ENCODE peak calls at places on chromosomes 4 and X, in eight cellular contexts. One of them, this sample, is unnamed.

GRCh38 chrX:68658530-68658929 is 11.1 kb downstream of the STARD8 start:
- DNase-seq in IMR-90: peak
- DNase-seq in psoas muscle: peak
- DNase-seq in neural crest cell: no peak
- DNase-seq in WTC11: no peak
- DNase-seq in CD8-positive, alpha-beta T cell: no peak
- DNase-seq in MCF 10A: no peak
- DNase-seq in Caco-2: no peak
- DNase-seq in this sample: no peak

GRCh38 chr4:164959896-164960295 is 17.6 kb downstream of the TRIM61 start:
- DNase-seq in IMR-90: peak
- DNase-seq in psoas muscle: no peak
- DNase-seq in neural crest cell: no peak
- DNase-seq in WTC11: no peak
- DNase-seq in CD8-positive, alpha-beta T cell: no peak
- DNase-seq in MCF 10A: peak
- DNase-seq in Caco-2: no peak
- DNase-seq in this sample: no peak

GRCh38 chrX:53317365-53318069 is 36.1 kb upstream of the IQSEC2 start:
- DNase-seq in IMR-90: peak
- DNase-seq in psoas muscle: peak
- DNase-seq in neural crest cell: peak
- DNase-seq in WTC11: peak
- DNase-seq in CD8-positive, alpha-beta T cell: peak
- DNase-seq in MCF 10A: peak
- DNase-seq in Caco-2: peak
- DNase-seq in this sample: peak

GRCh38 chrX:46268429-46268828 is 276.8 kb downstream of the ZNF674 start:
- DNase-seq in IMR-90: no peak
- DNase-seq in psoas muscle: no peak
- DNase-seq in neural crest cell: no peak
- DNase-seq in WTC11: no peak
- DNase-seq in CD8-positive, alpha-beta T cell: no peak
- DNase-seq in MCF 10A: peak
- DNase-seq in Caco-2: no peak
- DNase-seq in this sample: no peak

GRCh38 chrX:13026877-13027652 is 17.4 kb downstream of the FAM9C start:
- DNase-seq in IMR-90: no peak
- DNase-seq in psoas muscle: no peak
- DNase-seq in neural crest cell: no peak
- DNase-seq in WTC11: no peak
- DNase-seq in CD8-positive, alpha-beta T cell: no peak
- DNase-seq in MCF 10A: no peak
- DNase-seq in Caco-2: no peak
- DNase-seq in this sample: no peak

GRCh38 chr4:41209187-41209586 is 5.2 kb downstream of the APBB2 start:
- DNase-seq in IMR-90: no peak
- DNase-seq in psoas muscle: no peak
- DNase-seq in neural crest cell: no peak
- DNase-seq in WTC11: no peak
- DNase-seq in CD8-positive, alpha-beta T cell: no peak
- DNase-seq in MCF 10A: peak
- DNase-seq in Caco-2: no peak
- DNase-seq in this sample: no peak

GRCh38 chr4:112813790-112814189 is 176.8 kb downstream of the LARP7 start:
- DNase-seq in IMR-90: peak
- DNase-seq in psoas muscle: no peak
- DNase-seq in neural crest cell: no peak
- DNase-seq in WTC11: no peak
- DNase-seq in CD8-positive, alpha-beta T cell: no peak
- DNase-seq in MCF 10A: peak
- DNase-seq in Caco-2: no peak
- DNase-seq in this sample: no peak

GRCh38 chr4:1201851-1202525 is 29.6 kb upstream of the SPON2 start:
- DNase-seq in IMR-90: peak
- DNase-seq in psoas muscle: peak
- DNase-seq in neural crest cell: no peak
- DNase-seq in WTC11: peak
- DNase-seq in CD8-positive, alpha-beta T cell: peak
- DNase-seq in MCF 10A: no peak
- DNase-seq in Caco-2: peak
- DNase-seq in this sample: no peak

GRCh38 chr4:22090655-22091350 is 142.2 kb upstream of the KCNIP4 start:
- DNase-seq in IMR-90: no peak
- DNase-seq in psoas muscle: no peak
- DNase-seq in neural crest cell: no peak
- DNase-seq in WTC11: no peak
- DNase-seq in CD8-positive, alpha-beta T cell: no peak
- DNase-seq in MCF 10A: peak
- DNase-seq in Caco-2: no peak
- DNase-seq in this sample: no peak

GRCh38 chr4:99563310-99564186 is at the start of gene TRMT10A:
- DNase-seq in IMR-90: peak
- DNase-seq in psoas muscle: peak
- DNase-seq in neural crest cell: peak
- DNase-seq in WTC11: peak
- DNase-seq in CD8-positive, alpha-beta T cell: peak
- DNase-seq in MCF 10A: peak
- DNase-seq in Caco-2: peak
- DNase-seq in this sample: peak

GRCh38 chrX:153794897-153795816 is 689 bp downstream of the SSR4 start:
- DNase-seq in IMR-90: no peak
- DNase-seq in psoas muscle: no peak
- DNase-seq in neural crest cell: no peak
- DNase-seq in WTC11: no peak
- DNase-seq in CD8-positive, alpha-beta T cell: no peak
- DNase-seq in MCF 10A: no peak
- DNase-seq in Caco-2: no peak
- DNase-seq in this sample: no peak

GRCh38 chr4:180449395-180449956 is 1793.7 kb upstream of the TENM3 start:
- DNase-seq in IMR-90: peak
- DNase-seq in psoas muscle: no peak
- DNase-seq in neural crest cell: no peak
- DNase-seq in WTC11: peak
- DNase-seq in CD8-positive, alpha-beta T cell: no peak
- DNase-seq in MCF 10A: peak
- DNase-seq in Caco-2: peak
- DNase-seq in this sample: no peak

DNA sequence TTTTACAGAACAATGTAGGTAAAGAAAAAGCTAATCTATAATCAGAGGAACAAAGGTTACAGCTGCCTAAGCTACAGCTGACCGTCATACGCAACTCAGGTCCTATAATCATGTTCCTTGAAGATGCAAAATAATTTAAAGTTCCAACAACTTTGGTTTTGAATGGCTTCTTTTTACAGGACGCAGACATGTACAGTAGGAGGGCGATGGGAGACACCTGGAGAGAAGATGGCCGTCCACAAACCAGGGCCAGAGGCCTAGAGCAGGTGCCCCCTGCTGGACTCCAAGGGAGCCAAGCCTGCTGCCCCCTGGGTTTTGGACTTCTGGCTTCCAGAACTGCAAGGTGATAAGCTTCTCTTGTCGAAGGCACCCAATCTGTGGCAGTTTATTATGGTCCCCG is 10.6 kb downstream of the HGFAC start:
- DNase-seq in IMR-90: no peak
- DNase-seq in psoas muscle: peak
- DNase-seq in neural crest cell: no peak
- DNase-seq in WTC11: peak
- DNase-seq in CD8-positive, alpha-beta T cell: no peak
- DNase-seq in MCF 10A: peak
- DNase-seq in Caco-2: no peak
- DNase-seq in this sample: no peak
- TF ChIP-seq CTCF in IMR-90: peak
- TF ChIP-seq CTCF in psoas muscle: peak
- TF ChIP-seq CTCF in neural crest cell: peak
- TF ChIP-seq CTCF in WTC11: no peak
- TF ChIP-seq CTCF in CD8-positive, alpha-beta T cell: no peak
- TF ChIP-seq CTCF in MCF 10A: no peak
- TF ChIP-seq CTCF in Caco-2: peak
- TF ChIP-seq CTCF in this sample: no peak

GRCh38 chrX:129983575-129984131 is 1.2 kb downstream of the BCORL1 start:
- DNase-seq in IMR-90: no peak
- DNase-seq in psoas muscle: peak
- DNase-seq in neural crest cell: peak
- DNase-seq in WTC11: peak
- DNase-seq in CD8-positive, alpha-beta T cell: no peak
- DNase-seq in MCF 10A: no peak
- DNase-seq in Caco-2: no peak
- DNase-seq in this sample: no peak

GRCh38 chrX:129981752-129982299 is 609 bp upstream of the BCORL1 start:
- DNase-seq in IMR-90: no peak
- DNase-seq in psoas muscle: no peak
- DNase-seq in neural crest cell: no peak
- DNase-seq in WTC11: no peak
- DNase-seq in CD8-positive, alpha-beta T cell: no peak
- DNase-seq in MCF 10A: no peak
- DNase-seq in Caco-2: no peak
- DNase-seq in this sample: no peak

GRCh38 chrX:129981207-129981553 is 1.3 kb upstream of the BCORL1 start:
- DNase-seq in IMR-90: no peak
- DNase-seq in psoas muscle: no peak
- DNase-seq in neural crest cell: no peak
- DNase-seq in WTC11: no peak
- DNase-seq in CD8-positive, alpha-beta T cell: no peak
- DNase-seq in MCF 10A: no peak
- DNase-seq in Caco-2: no peak
- DNase-seq in this sample: no peak

GRCh38 chrX:129982300-129983246 is at the start of gene BCORL1:
- DNase-seq in IMR-90: peak
- DNase-seq in psoas muscle: peak
- DNase-seq in neural crest cell: peak
- DNase-seq in WTC11: peak
- DNase-seq in CD8-positive, alpha-beta T cell: peak
- DNase-seq in MCF 10A: peak
- DNase-seq in Caco-2: peak
- DNase-seq in this sample: peak

DNA sequence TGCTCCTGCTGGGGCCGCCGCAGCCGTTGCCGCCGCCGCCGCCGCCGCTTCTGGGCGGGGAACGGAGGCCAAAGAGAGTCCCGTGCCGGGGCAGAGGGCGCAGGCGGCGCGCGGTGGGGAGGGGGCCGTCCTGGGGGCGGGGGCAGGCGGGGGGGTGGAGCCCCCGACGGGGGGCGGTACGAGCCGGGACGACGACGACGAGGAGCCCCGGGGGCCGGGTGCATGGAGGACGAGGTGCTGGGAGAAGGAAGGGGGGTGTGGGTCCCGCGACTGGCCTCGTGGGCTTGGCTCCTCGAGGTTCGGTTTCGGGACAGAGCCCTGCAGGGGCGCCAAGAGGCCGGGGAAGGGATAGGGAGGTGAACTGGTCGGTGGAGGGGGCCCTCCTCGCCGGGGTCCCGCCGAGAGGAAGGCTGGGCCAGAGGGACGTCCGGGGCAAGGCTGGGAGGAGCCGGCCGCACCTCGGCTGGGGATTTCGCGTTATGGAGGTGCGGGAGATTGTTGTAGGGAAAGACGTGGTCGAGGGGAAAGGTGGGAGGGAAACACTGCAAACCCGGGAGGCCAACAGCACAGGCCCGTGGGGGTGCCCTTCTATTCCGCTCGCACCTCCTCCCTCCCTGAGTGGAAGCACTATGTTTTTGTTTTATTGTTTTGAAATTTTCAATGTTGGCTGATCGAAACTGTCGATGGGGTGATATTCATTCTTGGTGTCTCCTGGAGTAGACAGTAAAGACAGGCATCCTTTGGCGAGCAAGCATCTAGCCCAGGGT is 1.9 kb downstream of the BCORL1 start:
- DNase-seq in IMR-90: no peak
- DNase-seq in psoas muscle: peak
- DNase-seq in neural crest cell: peak
- DNase-seq in WTC11: peak
- DNase-seq in CD8-positive, alpha-beta T cell: no peak
- DNase-seq in MCF 10A: no peak
- DNase-seq in Caco-2: peak
- DNase-seq in this sample: no peak
- TF ChIP-seq CTCF in IMR-90: no peak
- TF ChIP-seq CTCF in psoas muscle: no peak
- TF ChIP-seq CTCF in neural crest cell: no peak
- TF ChIP-seq CTCF in WTC11: no peak
- TF ChIP-seq CTCF in CD8-positive, alpha-beta T cell: no peak
- TF ChIP-seq CTCF in MCF 10A: no peak
- TF ChIP-seq CTCF in Caco-2: no peak
- TF ChIP-seq CTCF in this sample: no peak

DNA sequence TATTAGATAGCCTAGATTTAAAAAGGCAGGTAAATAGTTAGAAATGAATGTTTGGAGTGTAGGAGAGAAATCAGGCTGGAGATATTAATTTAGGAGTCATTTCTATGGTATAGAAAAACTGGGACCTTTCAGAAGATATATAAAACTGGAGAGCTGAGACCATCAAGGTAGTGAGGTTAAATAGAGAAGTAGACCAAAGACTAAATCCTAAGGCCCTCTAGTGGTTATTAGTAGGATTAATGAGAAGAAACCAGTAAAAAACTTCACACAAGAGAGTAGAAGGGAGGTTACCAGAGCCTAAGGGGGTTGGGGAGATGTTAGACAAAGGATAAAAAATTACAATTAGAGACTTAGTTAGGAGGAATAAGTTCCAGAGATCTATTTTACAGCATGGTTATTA is 351.0 kb upstream of the SPANXN1 start:
- DNase-seq in IMR-90: no peak
- DNase-seq in psoas muscle: no peak
- DNase-seq in neural crest cell: no peak
- DNase-seq in WTC11: no peak
- DNase-seq in CD8-positive, alpha-beta T cell: no peak
- DNase-seq in MCF 10A: peak
- DNase-seq in Caco-2: no peak
- DNase-seq in this sample: no peak
- TF ChIP-seq CTCF in IMR-90: peak
- TF ChIP-seq CTCF in psoas muscle: no peak
- TF ChIP-seq CTCF in neural crest cell: peak
- TF ChIP-seq CTCF in WTC11: no peak
- TF ChIP-seq CTCF in CD8-positive, alpha-beta T cell: no peak
- TF ChIP-seq CTCF in MCF 10A: peak
- TF ChIP-seq CTCF in Caco-2: peak
- TF ChIP-seq CTCF in this sample: no peak

DNA sequence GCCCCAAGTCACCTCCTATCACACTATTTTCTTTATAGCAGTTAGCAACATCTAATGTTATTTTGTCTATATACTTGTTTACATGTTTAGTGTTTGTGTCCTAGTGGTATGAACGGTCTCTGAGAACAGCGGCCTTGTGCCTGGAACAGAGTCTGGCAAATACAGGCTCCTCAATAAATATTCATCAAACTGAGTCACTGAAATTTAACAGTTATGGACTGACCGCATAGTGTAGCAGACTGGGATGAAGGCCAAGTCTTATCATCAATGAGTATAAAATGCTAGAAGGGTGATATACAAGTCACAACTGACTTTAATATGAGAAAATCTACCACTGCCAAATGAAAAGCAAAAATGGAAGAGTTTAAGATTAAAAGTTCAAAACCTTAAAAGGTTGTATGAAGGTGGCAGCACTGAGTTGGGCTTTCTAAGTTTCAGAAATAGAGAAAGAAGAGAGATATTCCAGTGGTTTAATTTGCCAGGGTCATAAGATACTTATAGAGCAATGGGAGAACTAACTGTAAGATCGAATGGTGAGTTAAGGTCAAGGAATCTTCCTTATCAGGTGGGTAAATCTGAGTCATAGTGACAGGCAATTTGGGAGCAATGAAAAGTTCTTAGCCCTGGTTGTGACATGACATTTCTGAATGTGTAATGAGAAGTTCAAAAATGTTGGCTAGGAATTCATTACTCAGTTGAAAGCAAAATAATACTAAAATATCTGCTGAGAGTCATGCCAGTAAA is 34.9 kb downstream of the ELOVL6 start:
- DNase-seq in IMR-90: peak
- DNase-seq in psoas muscle: no peak
- DNase-seq in neural crest cell: no peak
- DNase-seq in WTC11: no peak
- DNase-seq in CD8-positive, alpha-beta T cell: no peak
- DNase-seq in MCF 10A: peak
- DNase-seq in Caco-2: no peak
- DNase-seq in this sample: no peak
- TF ChIP-seq CTCF in IMR-90: peak
- TF ChIP-seq CTCF in psoas muscle: no peak
- TF ChIP-seq CTCF in neural crest cell: no peak
- TF ChIP-seq CTCF in WTC11: no peak
- TF ChIP-seq CTCF in CD8-positive, alpha-beta T cell: no peak
- TF ChIP-seq CTCF in MCF 10A: peak
- TF ChIP-seq CTCF in Caco-2: no peak
- TF ChIP-seq CTCF in this sample: no peak